ENCODE peak calls at places on chromosomes 7 and 10, in six cellular contexts. One of them, this sample, is unnamed.

GRCh38 chr7:36109013-36109627 is 43.9 kb upstream of the EEPD1 start:
- DNase-seq in upper lobe of right lung: no peak
- DNase-seq in heart right ventricle: no peak
- DNase-seq in HepG2: no peak
- DNase-seq in fibroblast of lung: no peak
- DNase-seq in body of pancreas: peak; percentile 24
- DNase-seq in this sample: no peak

GRCh38 chr7:134834689-134835462 is 55.4 kb downstream of the CALD1 start:
- DNase-seq in upper lobe of right lung: no peak
- DNase-seq in heart right ventricle: peak; percentile 37
- DNase-seq in HepG2: peak; percentile 59
- DNase-seq in fibroblast of lung: peak; percentile 58
- DNase-seq in body of pancreas: peak; percentile 8
- DNase-seq in this sample: no peak

GRCh38 chr10:121058082-121058481 is 206.9 kb downstream of the WDR11 start:
- DNase-seq in upper lobe of right lung: no peak
- DNase-seq in heart right ventricle: no peak
- DNase-seq in HepG2: no peak
- DNase-seq in fibroblast of lung: no peak
- DNase-seq in body of pancreas: no peak
- DNase-seq in this sample: no peak

GRCh38 chr10:48199580-48200377 is 74.7 kb downstream of the FRMPD2 start:
- DNase-seq in upper lobe of right lung: no peak
- DNase-seq in heart right ventricle: no peak
- DNase-seq in HepG2: no peak
- DNase-seq in fibroblast of lung: peak; percentile 64
- DNase-seq in body of pancreas: peak; percentile 14
- DNase-seq in this sample: no peak

GRCh38 chr10:74238031-74238431 is 87.0 kb downstream of the ADK start:
- DNase-seq in upper lobe of right lung: peak; percentile 62
- DNase-seq in heart right ventricle: no peak
- DNase-seq in HepG2: no peak
- DNase-seq in fibroblast of lung: peak; percentile 77
- DNase-seq in body of pancreas: peak; percentile 56
- DNase-seq in this sample: no peak

GRCh38 chr10:36211856-36212255 is 569.8 kb upstream of the FZD8 start:
- DNase-seq in upper lobe of right lung: no peak
- DNase-seq in heart right ventricle: no peak
- DNase-seq in HepG2: no peak
- DNase-seq in fibroblast of lung: no peak
- DNase-seq in body of pancreas: no peak
- DNase-seq in this sample: no peak

GRCh38 chr7:16028103-16028502 is 341.6 kb upstream of the MEOX2 start:
- DNase-seq in upper lobe of right lung: no peak
- DNase-seq in heart right ventricle: no peak
- DNase-seq in HepG2: no peak
- DNase-seq in fibroblast of lung: peak; percentile 91
- DNase-seq in body of pancreas: no peak
- DNase-seq in this sample: no peak

GRCh38 chr7:137258552-137258951 is 85.0 kb downstream of the PTN start:
- DNase-seq in upper lobe of right lung: no peak
- DNase-seq in heart right ventricle: no peak
- DNase-seq in HepG2: no peak
- DNase-seq in fibroblast of lung: no peak
- DNase-seq in body of pancreas: no peak
- DNase-seq in this sample: no peak

GRCh38 chr7:69429817-69430501 is 168.3 kb upstream of the AUTS2 start:
- DNase-seq in upper lobe of right lung: no peak
- DNase-seq in heart right ventricle: peak; percentile 64
- DNase-seq in HepG2: no peak
- DNase-seq in fibroblast of lung: peak; percentile 5
- DNase-seq in body of pancreas: peak; percentile 13
- DNase-seq in this sample: peak; percentile 68

GRCh38 chr7:134823400-134823799 is 44.0 kb downstream of the CALD1 start:
- DNase-seq in upper lobe of right lung: no peak
- DNase-seq in heart right ventricle: no peak
- DNase-seq in HepG2: no peak
- DNase-seq in fibroblast of lung: peak; percentile 78
- DNase-seq in body of pancreas: no peak
- DNase-seq in this sample: no peak

GRCh38 chr7:124856299-124856888 is 73.2 kb downstream of the POT1 start:
- DNase-seq in upper lobe of right lung: no peak
- DNase-seq in heart right ventricle: no peak
- DNase-seq in HepG2: peak; percentile 37
- DNase-seq in fibroblast of lung: peak; percentile 61
- DNase-seq in body of pancreas: no peak
- DNase-seq in this sample: no peak

GRCh38 chr7:148289630-148290029 is 300.9 kb upstream of the C7orf33 start:
- DNase-seq in upper lobe of right lung: no peak
- DNase-seq in heart right ventricle: no peak
- DNase-seq in HepG2: no peak
- DNase-seq in fibroblast of lung: no peak
- DNase-seq in body of pancreas: no peak
- DNase-seq in this sample: no peak

GRCh38 chr7:108189733-108190388 is 59.7 kb upstream of the LAMB4 start:
- DNase-seq in upper lobe of right lung: no peak
- DNase-seq in heart right ventricle: no peak
- DNase-seq in HepG2: no peak
- DNase-seq in fibroblast of lung: no peak
- DNase-seq in body of pancreas: no peak
- DNase-seq in this sample: no peak

GRCh38 chr10:96512524-96512991 is 1.2 kb downstream of the TLL2 start:
- DNase-seq in upper lobe of right lung: no peak
- DNase-seq in heart right ventricle: peak; percentile 29
- DNase-seq in HepG2: no peak
- DNase-seq in fibroblast of lung: peak; percentile 14
- DNase-seq in body of pancreas: peak; percentile 16
- DNase-seq in this sample: peak; percentile 29

GRCh38 chr10:132626761-132627735 is 89.5 kb downstream of the INPP5A start:
- DNase-seq in upper lobe of right lung: peak; percentile 61
- DNase-seq in heart right ventricle: no peak
- DNase-seq in HepG2: no peak
- DNase-seq in fibroblast of lung: no peak
- DNase-seq in body of pancreas: no peak
- DNase-seq in this sample: peak; percentile 31

GRCh38 chr10:20372748-20373147 is 524.4 kb downstream of the NEBL start:
- DNase-seq in upper lobe of right lung: no peak
- DNase-seq in heart right ventricle: no peak
- DNase-seq in HepG2: no peak
- DNase-seq in fibroblast of lung: no peak
- DNase-seq in body of pancreas: no peak
- DNase-seq in this sample: no peak

GRCh38 chr7:584820-585219 is 65.2 kb upstream of the PDGFA start:
- DNase-seq in upper lobe of right lung: no peak
- DNase-seq in heart right ventricle: no peak
- DNase-seq in HepG2: no peak
- DNase-seq in fibroblast of lung: no peak
- DNase-seq in body of pancreas: no peak
- DNase-seq in this sample: no peak

GRCh38 chr10:71613303-71613777 is 106.2 kb downstream of the C10orf105 start:
- DNase-seq in upper lobe of right lung: no peak
- DNase-seq in heart right ventricle: peak; percentile 51
- DNase-seq in HepG2: no peak
- DNase-seq in fibroblast of lung: peak; percentile 19
- DNase-seq in body of pancreas: no peak
- DNase-seq in this sample: no peak

GRCh38 chr7:127650842-127651555 is 995 bp upstream of the SND1 start:
- DNase-seq in upper lobe of right lung: no peak
- DNase-seq in heart right ventricle: no peak
- DNase-seq in HepG2: no peak
- DNase-seq in fibroblast of lung: peak; percentile 61
- DNase-seq in body of pancreas: no peak
- DNase-seq in this sample: no peak

GRCh38 chr10:2873769-2874168 is 193.6 kb upstream of the PFKP start:
- DNase-seq in upper lobe of right lung: no peak
- DNase-seq in heart right ventricle: no peak
- DNase-seq in HepG2: no peak
- DNase-seq in fibroblast of lung: no peak
- DNase-seq in body of pancreas: no peak
- DNase-seq in this sample: no peak

GRCh38 chr7:99560834-99561734 is 2.6 kb downstream of the ZNF655 start:
- DNase-seq in upper lobe of right lung: no peak
- DNase-seq in heart right ventricle: no peak
- DNase-seq in HepG2: no peak
- DNase-seq in fibroblast of lung: no peak
- DNase-seq in body of pancreas: no peak
- DNase-seq in this sample: no peak

GRCh38 chr7:1523838-1524237 is 6.7 kb upstream of the MAFK start:
- DNase-seq in upper lobe of right lung: no peak
- DNase-seq in heart right ventricle: no peak
- DNase-seq in HepG2: no peak
- DNase-seq in fibroblast of lung: no peak
- DNase-seq in body of pancreas: no peak
- DNase-seq in this sample: no peak

GRCh38 chr7:121023683-121024507 is 35.4 kb downstream of the CPED1 start:
- DNase-seq in upper lobe of right lung: no peak
- DNase-seq in heart right ventricle: no peak
- DNase-seq in HepG2: no peak
- DNase-seq in fibroblast of lung: peak; percentile 71
- DNase-seq in body of pancreas: no peak
- DNase-seq in this sample: no peak

GRCh38 chr7:17939111-17939669 is 1.1 kb downstream of the SNX13 start:
- DNase-seq in upper lobe of right lung: no peak
- DNase-seq in heart right ventricle: no peak
- DNase-seq in HepG2: peak; percentile 16
- DNase-seq in fibroblast of lung: peak; percentile 45
- DNase-seq in body of pancreas: peak; percentile 10
- DNase-seq in this sample: no peak

GRCh38 chr7:36138209-36138608 is 14.8 kb upstream of the EEPD1 start:
- DNase-seq in upper lobe of right lung: no peak
- DNase-seq in heart right ventricle: no peak
- DNase-seq in HepG2: no peak
- DNase-seq in fibroblast of lung: no peak
- DNase-seq in body of pancreas: no peak
- DNase-seq in this sample: no peak

GRCh38 chr10:8402469-8403074 is 348.1 kb downstream of the GATA3 start:
- DNase-seq in upper lobe of right lung: no peak
- DNase-seq in heart right ventricle: no peak
- DNase-seq in HepG2: no peak
- DNase-seq in fibroblast of lung: no peak
- DNase-seq in body of pancreas: no peak
- DNase-seq in this sample: no peak

GRCh38 chr10:88989824-88990527 is 622 bp upstream of the FAS start:
- DNase-seq in upper lobe of right lung: no peak
- DNase-seq in heart right ventricle: no peak
- DNase-seq in HepG2: no peak
- DNase-seq in fibroblast of lung: peak; percentile 96
- DNase-seq in body of pancreas: peak; percentile 36
- DNase-seq in this sample: no peak

GRCh38 chr7:45663167-45663921 is 89.2 kb downstream of the ADCY1 start:
- DNase-seq in upper lobe of right lung: no peak
- DNase-seq in heart right ventricle: peak; percentile 18
- DNase-seq in HepG2: peak; percentile 25
- DNase-seq in fibroblast of lung: peak; percentile 27
- DNase-seq in body of pancreas: peak; percentile 32
- DNase-seq in this sample: peak; percentile 32

GRCh38 chr10:130905386-130905785 is 406.1 kb downstream of the TCERG1L start:
- DNase-seq in upper lobe of right lung: no peak
- DNase-seq in heart right ventricle: no peak
- DNase-seq in HepG2: no peak
- DNase-seq in fibroblast of lung: no peak
- DNase-seq in body of pancreas: no peak
- DNase-seq in this sample: no peak

GRCh38 chr10:70500812-70501301 is 22.3 kb downstream of the PALD1 start:
- DNase-seq in upper lobe of right lung: no peak
- DNase-seq in heart right ventricle: peak; percentile 79
- DNase-seq in HepG2: no peak
- DNase-seq in fibroblast of lung: no peak
- DNase-seq in body of pancreas: no peak
- DNase-seq in this sample: peak; percentile 55

GRCh38 chr10:70497120-70497545 is 18.6 kb downstream of the PALD1 start:
- DNase-seq in upper lobe of right lung: no peak
- DNase-seq in heart right ventricle: no peak
- DNase-seq in HepG2: no peak
- DNase-seq in fibroblast of lung: no peak
- DNase-seq in body of pancreas: no peak
- DNase-seq in this sample: no peak

GRCh38 chr10:70499829-70500167 is 21.2 kb downstream of the PALD1 start:
- DNase-seq in upper lobe of right lung: no peak
- DNase-seq in heart right ventricle: no peak
- DNase-seq in HepG2: no peak
- DNase-seq in fibroblast of lung: no peak
- DNase-seq in body of pancreas: no peak
- DNase-seq in this sample: no peak

GRCh38 chr10:70500339-70500738 is 21.8 kb downstream of the PALD1 start:
- DNase-seq in upper lobe of right lung: no peak
- DNase-seq in heart right ventricle: no peak
- DNase-seq in HepG2: no peak
- DNase-seq in fibroblast of lung: no peak
- DNase-seq in body of pancreas: no peak
- DNase-seq in this sample: no peak

GRCh38 chr10:70498970-70499828 is 20.6 kb downstream of the PALD1 start:
- DNase-seq in upper lobe of right lung: no peak
- DNase-seq in heart right ventricle: no peak
- DNase-seq in HepG2: no peak
- DNase-seq in fibroblast of lung: no peak
- DNase-seq in body of pancreas: no peak
- DNase-seq in this sample: no peak
- H3K27ac ChIP-seq in upper lobe of right lung: peak overlapping the region; percentile 60
- H3K27ac ChIP-seq in heart right ventricle: peak overlapping the region; percentile 72
- H3K27ac ChIP-seq in HepG2: no peak overlapping the region
- H3K27ac ChIP-seq in fibroblast of lung: no peak overlapping the region
- H3K27ac ChIP-seq in body of pancreas: no peak overlapping the region
- H3K27ac ChIP-seq in this sample: peak overlapping the region; percentile 77

GRCh38 chr10:22648547-22648961 is 65.8 kb downstream of the PIP4K2A start:
- DNase-seq in upper lobe of right lung: no peak
- DNase-seq in heart right ventricle: no peak
- DNase-seq in HepG2: no peak
- DNase-seq in fibroblast of lung: peak; percentile 30
- DNase-seq in body of pancreas: no peak
- DNase-seq in this sample: no peak
- H3K4me3 ChIP-seq in upper lobe of right lung: no peak overlapping the region
- H3K4me3 ChIP-seq in heart right ventricle: no peak overlapping the region
- H3K4me3 ChIP-seq in HepG2: no peak overlapping the region
- H3K4me3 ChIP-seq in fibroblast of lung: no peak overlapping the region
- H3K4me3 ChIP-seq in body of pancreas: no peak overlapping the region
- H3K4me3 ChIP-seq in this sample: no peak overlapping the region

DNA sequence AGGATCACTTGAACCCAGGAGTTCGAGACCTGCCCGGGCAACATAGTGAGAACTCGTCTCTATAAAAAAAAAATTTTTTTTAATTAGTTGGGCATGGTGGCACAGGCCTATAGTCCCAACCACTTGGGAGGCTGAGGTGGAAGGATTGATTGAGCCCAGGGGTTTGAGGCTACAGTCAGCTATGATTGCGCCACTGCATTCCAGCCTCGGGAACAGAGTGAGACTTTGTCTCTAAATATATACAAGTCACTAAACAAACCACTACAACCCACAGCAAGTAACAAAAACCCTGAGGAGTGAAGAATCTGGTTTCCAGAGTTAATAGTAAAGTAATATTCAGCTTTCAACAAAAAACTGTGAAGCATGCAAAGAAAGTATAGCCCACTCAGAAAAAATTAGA is 32.7 kb upstream of the HHEX start:
- DNase-seq in upper lobe of right lung: no peak
- DNase-seq in heart right ventricle: no peak
- DNase-seq in HepG2: peak; percentile 49
- DNase-seq in fibroblast of lung: peak; percentile 53
- DNase-seq in body of pancreas: no peak
- DNase-seq in this sample: no peak
- H3K4me1 ChIP-seq in upper lobe of right lung: no peaks in the 10 kb centered on the region
- H3K4me1 ChIP-seq in heart right ventricle: no peaks in the 10 kb centered on the region
- H3K4me1 ChIP-seq in HepG2: peaks cover 16% of the 10 kb centered on the region
- H3K4me1 ChIP-seq in fibroblast of lung: no peaks in the 10 kb centered on the region
- H3K4me1 ChIP-seq in body of pancreas: no peaks in the 10 kb centered on the region
- H3K4me1 ChIP-seq in this sample: no peaks in the 10 kb centered on the region

GRCh38 chr7:5679047-5679740 is 102.3 kb downstream of the RNF216 start:
- DNase-seq in upper lobe of right lung: no peak
- DNase-seq in heart right ventricle: no peak
- DNase-seq in HepG2: no peak
- DNase-seq in fibroblast of lung: no peak
- DNase-seq in body of pancreas: no peak
- DNase-seq in this sample: no peak
- H3K27ac ChIP-seq in upper lobe of right lung: no peak overlapping the region
- H3K27ac ChIP-seq in heart right ventricle: peak overlapping the region; percentile 45
- H3K27ac ChIP-seq in HepG2: no peak overlapping the region
- H3K27ac ChIP-seq in fibroblast of lung: no peak overlapping the region
- H3K27ac ChIP-seq in body of pancreas: no peak overlapping the region
- H3K27ac ChIP-seq in this sample: peak overlapping the region; percentile 34

This sample was measured in left ventricle myocardium inferior.